ENCODE peak calls at places on chromosomes 2 and 18, in five cellular contexts. P is tibial nerve, K is ovary, V is fibroblast of mammary gland, S is neural progenitor cell. H is an unnamed sample.

GRCh38 chr2:127641846-127642510 is 4.0 kb upstream of the GPR17 start:
- DNase-seq in K (no peak), P (no peak), V (no peak), S (no peak), H (no peak)

GRCh38 chr2:127531133-127531709 is 4.3 kb upstream of the MYO7B start:
- DNase-seq in V (peak; percentile 30), K (no peak), P (no peak), S (no peak), H (peak; percentile 35)

GRCh38 chr18:76816127-76816526 is 6.2 kb upstream of the ZNF236 start:
- DNase-seq in K (no peak), V (no peak), P (no peak), S (no peak), H (no peak)

GRCh38 chr2:231460073-231460861 is 4.0 kb downstream of the NCL start:
- DNase-seq in K (no peak), V (no peak), P (no peak), S (no peak), H (no peak)

GRCh38 chr2:199148076-199148845 is 309.5 kb downstream of the SATB2 start:
- DNase-seq in P (no peak), V (peak; percentile 68), K (no peak), S (no peak), H (no peak)

GRCh38 chr18:42909095-42909494 is 206.4 kb downstream of the RIT2 start:
- DNase-seq in V (no peak), P (no peak), S (no peak), K (no peak), H (no peak)

GRCh38 chr2:121297217-121297830 is 12.3 kb upstream of the TFCP2L1 start:
- DNase-seq in S (peak; percentile 72), K (no peak), V (peak; percentile 22), P (no peak), H (peak; percentile 24)

GRCh38 chr2:110828330-110828729 is 96.0 kb downstream of the ACOXL start:
- DNase-seq in P (no peak), V (peak; percentile 14), S (no peak), K (no peak), H (peak; percentile 61)

GRCh38 chr2:98157557-98157956 is 70.6 kb downstream of the VWA3B start:
- DNase-seq in V (no peak), S (peak; percentile 36), K (no peak), P (no peak), H (no peak)

GRCh38 chr18:63832470-63832869 is 55.0 kb upstream of the SERPINB2 start:
- DNase-seq in V (peak; percentile 85), P (no peak), S (no peak), K (no peak), H (no peak)

GRCh38 chr2:236574424-236575145 is 5.0 kb downstream of the ACKR3 start:
- DNase-seq in K (no peak), P (no peak), V (no peak), S (no peak), H (no peak)
- H3K4me3 ChIP-seq in K (no peak overlapping the region), P (no peak overlapping the region), V (no peak overlapping the region), S (no peak overlapping the region), H (no peak overlapping the region)

GRCh38 chr2:31354837-31355236 is 59.7 kb downstream of the XDH start:
- DNase-seq in P (no peak), S (no peak), V (peak; percentile 31), K (no peak), H (peak; percentile 25)
- H3K4me3 ChIP-seq in P (no peak overlapping the region), S (no peak overlapping the region), V (no peak overlapping the region), K (no peak overlapping the region), H (no peak overlapping the region)

GRCh38 chr2:184032983-184033382 is 565.3 kb upstream of the ZNF804A start:
- DNase-seq in V (peak; percentile 6), K (no peak), S (no peak), P (no peak), H (peak; percentile 76)
- H3K4me3 ChIP-seq in V (no peak overlapping the region), K (no peak overlapping the region), S (no peak overlapping the region), P (no peak overlapping the region), H (no peak overlapping the region)

GRCh38 chr2:101754613-101755012 is 57.1 kb downstream of the MAP4K4 start:
- DNase-seq in V (peak; percentile 68), P (no peak), K (no peak), S (no peak), H (peak; percentile 73)
- H3K4me3 ChIP-seq in V (no peak overlapping the region), P (no peak overlapping the region), K (no peak overlapping the region), S (no peak overlapping the region), H (no peak overlapping the region)

GRCh38 chr18:58257461-58257860 is 213.4 kb downstream of the NEDD4L start:
- DNase-seq in S (no peak), P (no peak), V (peak; percentile 15), K (no peak), H (peak; percentile 45)
- H3K4me3 ChIP-seq in S (no peak overlapping the region), P (no peak overlapping the region), V (no peak overlapping the region), K (no peak overlapping the region), H (no peak overlapping the region)

H was measured in mesenchymal stem cell.